ENCODE peak calls at places on chromosome 2, in ten cellular contexts. One of them, this sample, is unnamed.

GRCh38 chr2:55010915-55011314 is 39.3 kb downstream of the RTN4 start:
- DNase-seq in upper lobe of left lung: peak; percentile 83
- DNase-seq in prostate gland: no peak
- DNase-seq in H1: no peak
- DNase-seq in GM23338: no peak
- DNase-seq in sigmoid colon: no peak
- DNase-seq in Panc1: no peak
- DNase-seq in breast epithelium: no peak
- DNase-seq in SK-N-SH: no peak
- DNase-seq in endothelial cell of umbilical vein: no peak
- DNase-seq in this sample: no peak

GRCh38 chr2:232141591-232141990 is 180.1 kb downstream of the DIS3L2 start:
- DNase-seq in upper lobe of left lung: no peak
- DNase-seq in prostate gland: no peak
- DNase-seq in H1: no peak
- DNase-seq in GM23338: no peak
- DNase-seq in sigmoid colon: no peak
- DNase-seq in Panc1: no peak
- DNase-seq in breast epithelium: no peak
- DNase-seq in SK-N-SH: no peak
- DNase-seq in endothelial cell of umbilical vein: no peak
- DNase-seq in this sample: no peak

GRCh38 chr2:207163815-207164747 is 1.7 kb downstream of the KLF7 start:
- DNase-seq in upper lobe of left lung: peak; percentile 81
- DNase-seq in prostate gland: peak; percentile 64
- DNase-seq in H1: no peak
- DNase-seq in GM23338: peak; percentile 25
- DNase-seq in sigmoid colon: peak; percentile 85
- DNase-seq in Panc1: no peak
- DNase-seq in breast epithelium: no peak
- DNase-seq in SK-N-SH: no peak
- DNase-seq in endothelial cell of umbilical vein: peak; percentile 84
- DNase-seq in this sample: no peak

GRCh38 chr2:199933466-199933865 is 21.8 kb downstream of the TYW5 start:
- DNase-seq in upper lobe of left lung: no peak
- DNase-seq in prostate gland: no peak
- DNase-seq in H1: no peak
- DNase-seq in GM23338: no peak
- DNase-seq in sigmoid colon: no peak
- DNase-seq in Panc1: no peak
- DNase-seq in breast epithelium: no peak
- DNase-seq in SK-N-SH: no peak
- DNase-seq in endothelial cell of umbilical vein: no peak
- DNase-seq in this sample: no peak

GRCh38 chr2:74385396-74385795 is 5.3 kb upstream of the DCTN1 start:
- DNase-seq in upper lobe of left lung: no peak
- DNase-seq in prostate gland: no peak
- DNase-seq in H1: no peak
- DNase-seq in GM23338: peak; percentile 18
- DNase-seq in sigmoid colon: no peak
- DNase-seq in Panc1: no peak
- DNase-seq in breast epithelium: no peak
- DNase-seq in SK-N-SH: no peak
- DNase-seq in endothelial cell of umbilical vein: no peak
- DNase-seq in this sample: no peak

GRCh38 chr2:95278637-95279225 is 4.5 kb downstream of the PROM2 start:
- DNase-seq in upper lobe of left lung: no peak
- DNase-seq in prostate gland: no peak
- DNase-seq in H1: no peak
- DNase-seq in GM23338: no peak
- DNase-seq in sigmoid colon: peak; percentile 57
- DNase-seq in Panc1: no peak
- DNase-seq in breast epithelium: no peak
- DNase-seq in SK-N-SH: no peak
- DNase-seq in endothelial cell of umbilical vein: no peak
- DNase-seq in this sample: no peak

GRCh38 chr2:22110244-22110651 is 986.5 kb downstream of the TDRD15 start:
- DNase-seq in upper lobe of left lung: no peak
- DNase-seq in prostate gland: no peak
- DNase-seq in H1: no peak
- DNase-seq in GM23338: peak; percentile 2
- DNase-seq in sigmoid colon: no peak
- DNase-seq in Panc1: no peak
- DNase-seq in breast epithelium: no peak
- DNase-seq in SK-N-SH: peak; percentile 76
- DNase-seq in endothelial cell of umbilical vein: no peak
- DNase-seq in this sample: no peak

GRCh38 chr2:8288206-8288605 is 393.6 kb upstream of the ID2 start:
- DNase-seq in upper lobe of left lung: no peak
- DNase-seq in prostate gland: no peak
- DNase-seq in H1: no peak
- DNase-seq in GM23338: no peak
- DNase-seq in sigmoid colon: no peak
- DNase-seq in Panc1: no peak
- DNase-seq in breast epithelium: no peak
- DNase-seq in SK-N-SH: no peak
- DNase-seq in endothelial cell of umbilical vein: no peak
- DNase-seq in this sample: no peak

GRCh38 chr2:227706859-227707258 is 11.0 kb downstream of the SLC19A3 start:
- DNase-seq in upper lobe of left lung: no peak
- DNase-seq in prostate gland: no peak
- DNase-seq in H1: no peak
- DNase-seq in GM23338: no peak
- DNase-seq in sigmoid colon: no peak
- DNase-seq in Panc1: no peak
- DNase-seq in breast epithelium: no peak
- DNase-seq in SK-N-SH: no peak
- DNase-seq in endothelial cell of umbilical vein: no peak
- DNase-seq in this sample: no peak

GRCh38 chr2:44925561-44926087 is 15.9 kb upstream of the SIX3 start:
- DNase-seq in upper lobe of left lung: no peak
- DNase-seq in prostate gland: no peak
- DNase-seq in H1: no peak
- DNase-seq in GM23338: no peak
- DNase-seq in sigmoid colon: no peak
- DNase-seq in Panc1: no peak
- DNase-seq in breast epithelium: no peak
- DNase-seq in SK-N-SH: no peak
- DNase-seq in endothelial cell of umbilical vein: no peak
- DNase-seq in this sample: no peak

GRCh38 chr2:75064691-75065396 is 106.4 kb downstream of the POLE4 start:
- DNase-seq in upper lobe of left lung: peak; percentile 65
- DNase-seq in prostate gland: no peak
- DNase-seq in H1: no peak
- DNase-seq in GM23338: peak; percentile 77
- DNase-seq in sigmoid colon: peak; percentile 65
- DNase-seq in Panc1: no peak
- DNase-seq in breast epithelium: peak; percentile 58
- DNase-seq in SK-N-SH: peak; percentile 63
- DNase-seq in endothelial cell of umbilical vein: peak; percentile 66
- DNase-seq in this sample: peak; percentile 31

GRCh38 chr2:236712961-236713673 is 143.5 kb downstream of the ACKR3 start:
- DNase-seq in upper lobe of left lung: no peak
- DNase-seq in prostate gland: no peak
- DNase-seq in H1: no peak
- DNase-seq in GM23338: no peak
- DNase-seq in sigmoid colon: no peak
- DNase-seq in Panc1: no peak
- DNase-seq in breast epithelium: no peak
- DNase-seq in SK-N-SH: no peak
- DNase-seq in endothelial cell of umbilical vein: no peak
- DNase-seq in this sample: no peak

GRCh38 chr2:236711440-236711839 is 141.8 kb downstream of the ACKR3 start:
- DNase-seq in upper lobe of left lung: peak; percentile 44
- DNase-seq in prostate gland: no peak
- DNase-seq in H1: no peak
- DNase-seq in GM23338: no peak
- DNase-seq in sigmoid colon: peak; percentile 79
- DNase-seq in Panc1: no peak
- DNase-seq in breast epithelium: no peak
- DNase-seq in SK-N-SH: no peak
- DNase-seq in endothelial cell of umbilical vein: no peak
- DNase-seq in this sample: no peak

GRCh38 chr2:236715077-236715476 is 145.5 kb downstream of the ACKR3 start:
- DNase-seq in upper lobe of left lung: peak; percentile 39
- DNase-seq in prostate gland: no peak
- DNase-seq in H1: no peak
- DNase-seq in GM23338: no peak
- DNase-seq in sigmoid colon: no peak
- DNase-seq in Panc1: no peak
- DNase-seq in breast epithelium: no peak
- DNase-seq in SK-N-SH: peak; percentile 30
- DNase-seq in endothelial cell of umbilical vein: no peak
- DNase-seq in this sample: no peak

GRCh38 chr2:236714061-236714460 is 144.4 kb downstream of the ACKR3 start:
- DNase-seq in upper lobe of left lung: no peak
- DNase-seq in prostate gland: no peak
- DNase-seq in H1: no peak
- DNase-seq in GM23338: no peak
- DNase-seq in sigmoid colon: no peak
- DNase-seq in Panc1: no peak
- DNase-seq in breast epithelium: no peak
- DNase-seq in SK-N-SH: no peak
- DNase-seq in endothelial cell of umbilical vein: no peak
- DNase-seq in this sample: no peak

DNA sequence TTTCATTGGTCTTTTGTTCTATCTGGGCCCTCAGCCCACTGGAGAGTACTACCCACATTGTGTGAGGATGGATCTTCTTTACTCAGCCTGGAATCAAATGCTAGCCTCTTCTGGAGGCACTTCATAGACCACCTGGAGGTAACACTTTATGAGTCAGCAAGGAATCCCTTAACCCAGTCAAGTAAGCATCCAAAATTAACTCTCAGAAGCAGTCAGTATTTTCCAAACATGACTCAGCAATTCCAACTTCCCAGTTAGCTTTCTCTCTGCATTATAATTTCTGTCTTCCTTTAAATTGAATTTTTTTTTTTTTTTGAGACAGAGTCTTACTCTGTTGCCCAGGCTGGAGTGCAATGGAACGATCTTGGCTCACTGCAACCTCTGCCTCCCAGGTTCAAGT is 142.7 kb downstream of the ACKR3 start:
- DNase-seq in upper lobe of left lung: no peak
- DNase-seq in prostate gland: no peak
- DNase-seq in H1: no peak
- DNase-seq in GM23338: no peak
- DNase-seq in sigmoid colon: no peak
- DNase-seq in Panc1: no peak
- DNase-seq in breast epithelium: no peak
- DNase-seq in SK-N-SH: no peak
- DNase-seq in endothelial cell of umbilical vein: peak; percentile 17
- DNase-seq in this sample: no peak
- TF ChIP-seq POLR2AphosphoS5 in upper lobe of left lung: no peak
- TF ChIP-seq POLR2AphosphoS5 in prostate gland: no peak
- TF ChIP-seq POLR2AphosphoS5 in H1: no peak
- TF ChIP-seq POLR2AphosphoS5 in GM23338: no peak
- TF ChIP-seq POLR2AphosphoS5 in sigmoid colon: no peak
- TF ChIP-seq POLR2AphosphoS5 in Panc1: no peak
- TF ChIP-seq POLR2AphosphoS5 in breast epithelium: no peak
- TF ChIP-seq POLR2AphosphoS5 in SK-N-SH: no peak
- TF ChIP-seq POLR2AphosphoS5 in endothelial cell of umbilical vein: no peak
- TF ChIP-seq POLR2AphosphoS5 in this sample: no peak

GRCh38 chr2:178194600-178195389 is 483 bp downstream of the OSBPL6 start:
- DNase-seq in upper lobe of left lung: peak; percentile 37
- DNase-seq in prostate gland: peak; percentile 37
- DNase-seq in H1: no peak
- DNase-seq in GM23338: peak; percentile 74
- DNase-seq in sigmoid colon: peak; percentile 70
- DNase-seq in Panc1: no peak
- DNase-seq in breast epithelium: peak; percentile 52
- DNase-seq in SK-N-SH: peak; percentile 79
- DNase-seq in endothelial cell of umbilical vein: peak; percentile 71
- DNase-seq in this sample: no peak
- TF ChIP-seq CTCF in upper lobe of left lung: peak; percentile 2
- TF ChIP-seq CTCF in prostate gland: no peak
- TF ChIP-seq CTCF in H1: no peak
- TF ChIP-seq CTCF in GM23338: no peak
- TF ChIP-seq CTCF in sigmoid colon: no peak
- TF ChIP-seq CTCF in Panc1: peak; percentile 20
- TF ChIP-seq CTCF in breast epithelium: no peak
- TF ChIP-seq CTCF in SK-N-SH: peak; percentile 4
- TF ChIP-seq CTCF in endothelial cell of umbilical vein: no peak
- TF ChIP-seq CTCF in this sample: peak; percentile 1

GRCh38 chr2:136054856-136055255 is 63.1 kb downstream of the CXCR4 start:
- DNase-seq in upper lobe of left lung: no peak
- DNase-seq in prostate gland: no peak
- DNase-seq in H1: no peak
- DNase-seq in GM23338: no peak
- DNase-seq in sigmoid colon: no peak
- DNase-seq in Panc1: no peak
- DNase-seq in breast epithelium: no peak
- DNase-seq in SK-N-SH: no peak
- DNase-seq in endothelial cell of umbilical vein: no peak
- DNase-seq in this sample: no peak
- TF ChIP-seq POLR2AphosphoS5 in upper lobe of left lung: no peak
- TF ChIP-seq POLR2AphosphoS5 in prostate gland: no peak
- TF ChIP-seq POLR2AphosphoS5 in H1: no peak
- TF ChIP-seq POLR2AphosphoS5 in GM23338: no peak
- TF ChIP-seq POLR2AphosphoS5 in sigmoid colon: no peak
- TF ChIP-seq POLR2AphosphoS5 in Panc1: no peak
- TF ChIP-seq POLR2AphosphoS5 in breast epithelium: no peak
- TF ChIP-seq POLR2AphosphoS5 in SK-N-SH: no peak
- TF ChIP-seq POLR2AphosphoS5 in endothelial cell of umbilical vein: no peak
- TF ChIP-seq POLR2AphosphoS5 in this sample: no peak

GRCh38 chr2:202186641-202187202 is 51.7 kb downstream of the SUMO1 start:
- DNase-seq in upper lobe of left lung: no peak
- DNase-seq in prostate gland: no peak
- DNase-seq in H1: no peak
- DNase-seq in GM23338: no peak
- DNase-seq in sigmoid colon: no peak
- DNase-seq in Panc1: no peak
- DNase-seq in breast epithelium: no peak
- DNase-seq in SK-N-SH: no peak
- DNase-seq in endothelial cell of umbilical vein: no peak
- DNase-seq in this sample: no peak

GRCh38 chr2:202187570-202187969 is 50.8 kb downstream of the SUMO1 start:
- DNase-seq in upper lobe of left lung: no peak
- DNase-seq in prostate gland: no peak
- DNase-seq in H1: no peak
- DNase-seq in GM23338: no peak
- DNase-seq in sigmoid colon: no peak
- DNase-seq in Panc1: no peak
- DNase-seq in breast epithelium: no peak
- DNase-seq in SK-N-SH: no peak
- DNase-seq in endothelial cell of umbilical vein: no peak
- DNase-seq in this sample: peak; percentile 60

GRCh38 chr2:202184557-202184956 is 53.8 kb downstream of the SUMO1 start:
- DNase-seq in upper lobe of left lung: no peak
- DNase-seq in prostate gland: no peak
- DNase-seq in H1: no peak
- DNase-seq in GM23338: no peak
- DNase-seq in sigmoid colon: no peak
- DNase-seq in Panc1: no peak
- DNase-seq in breast epithelium: no peak
- DNase-seq in SK-N-SH: no peak
- DNase-seq in endothelial cell of umbilical vein: no peak
- DNase-seq in this sample: no peak

GRCh38 chr2:202185156-202185555 is 53.2 kb downstream of the SUMO1 start:
- DNase-seq in upper lobe of left lung: no peak
- DNase-seq in prostate gland: no peak
- DNase-seq in H1: no peak
- DNase-seq in GM23338: no peak
- DNase-seq in sigmoid colon: no peak
- DNase-seq in Panc1: no peak
- DNase-seq in breast epithelium: no peak
- DNase-seq in SK-N-SH: no peak
- DNase-seq in endothelial cell of umbilical vein: peak; percentile 9
- DNase-seq in this sample: no peak

GRCh38 chr2:202185816-202186221 is 52.6 kb downstream of the SUMO1 start:
- DNase-seq in upper lobe of left lung: no peak
- DNase-seq in prostate gland: no peak
- DNase-seq in H1: no peak
- DNase-seq in GM23338: no peak
- DNase-seq in sigmoid colon: no peak
- DNase-seq in Panc1: peak; percentile 47
- DNase-seq in breast epithelium: no peak
- DNase-seq in SK-N-SH: no peak
- DNase-seq in endothelial cell of umbilical vein: peak; percentile 79
- DNase-seq in this sample: no peak
- TF ChIP-seq CTCF in upper lobe of left lung: no peak
- TF ChIP-seq CTCF in prostate gland: no peak
- TF ChIP-seq CTCF in H1: no peak
- TF ChIP-seq CTCF in GM23338: no peak
- TF ChIP-seq CTCF in sigmoid colon: no peak
- TF ChIP-seq CTCF in Panc1: no peak
- TF ChIP-seq CTCF in breast epithelium: no peak
- TF ChIP-seq CTCF in SK-N-SH: no peak
- TF ChIP-seq CTCF in endothelial cell of umbilical vein: no peak
- TF ChIP-seq CTCF in this sample: no peak

This sample was measured in HCT116.